ENCODE peak calls at places on chromosome 11, in five cellular contexts. C, Y, N, F and A are unnamed samples.

GRCh38 chr11:94933225-94934130 is 39.9 kb downstream of the CWC15 start:
- DNase-seq in N (no peak), C (no peak), F (no peak), Y (no peak), A (no peak)

GRCh38 chr11:65384301-65384889 is 1.9 kb upstream of the SLC25A45 start:
- DNase-seq in C (no peak), Y (no peak), F (no peak), N (no peak), A (no peak)

GRCh38 chr11:43921561-43922294 is 20.7 kb upstream of the C11orf96 start:
- DNase-seq in F (no peak), C (no peak), Y (no peak), N (no peak), A (no peak)

GRCh38 chr11:68687986-68688385 is 3.6 kb downstream of the GAL start:
- DNase-seq in Y (no peak), C (no peak), N (no peak), F (peak), A (no peak)

GRCh38 chr11:130675456-130675855 is 227.0 kb downstream of the ADAMTS15 start:
- DNase-seq in N (no peak), Y (no peak), C (no peak), F (peak), A (no peak)

GRCh38 chr11:69509381-69509780 is 27.9 kb downstream of the LINC01488 start:
- DNase-seq in N (no peak), Y (no peak), F (no peak), C (no peak), A (no peak)

GRCh38 chr11:7609015-7609414 is 64.3 kb downstream of the CYB5R2 start:
- DNase-seq in C (no peak), Y (no peak), F (no peak), N (no peak), A (no peak)

GRCh38 chr11:65435981-65436411 is 13.4 kb downstream of the NEAT1 start:
- DNase-seq in Y (no peak), C (no peak), F (peak), N (no peak), A (peak)

GRCh38 chr11:86713552-86713951 is 41.1 kb upstream of the ME3 start:
- DNase-seq in C (no peak), N (no peak), F (no peak), Y (no peak), A (no peak)

GRCh38 chr11:47213985-47214564 is 699 bp upstream of the DDB2 start:
- DNase-seq in C (no peak), Y (peak), N (peak), F (peak), A (peak)

GRCh38 chr11:62104816-62105610 is 18.8 kb upstream of the INCENP start:
- DNase-seq in C (peak), F (no peak), Y (no peak), N (peak), A (no peak)
- TF ChIP-seq EP300 in C (peak), F (peak), Y (no peak), N (peak), A (peak)

GRCh38 chr11:28105869-28106268 is 2.1 kb downstream of the KIF18A start:
- DNase-seq in Y (no peak), C (no peak), N (no peak), F (no peak), A (no peak)

GRCh38 chr11:28104984-28105383 is 3.0 kb downstream of the KIF18A start:
- DNase-seq in F (no peak), Y (no peak), N (no peak), C (no peak), A (no peak)

GRCh38 chr11:28107331-28107725 is 628 bp downstream of the KIF18A start:
- DNase-seq in F (no peak), Y (no peak), C (peak), N (no peak), A (no peak)

GRCh38 chr11:28107726-28108618 is at the start of the genes KIF18A and METTL15:
- DNase-seq in Y (peak), F (peak), N (peak), C (peak), A (peak)

GRCh38 chr11:28106351-28107043 is 1.5 kb downstream of the KIF18A start:
- DNase-seq in C (no peak), N (no peak), F (no peak), Y (no peak), A (no peak)
- TF ChIP-seq POLR2A in C (no peak), N (no peak), F (no peak), Y (no peak), A (no peak)

GRCh38 chr11:126679033-126679432 is 321.5 kb downstream of the KIRREL3 start:
- DNase-seq in Y (no peak), F (no peak), N (no peak), C (no peak), A (no peak)

GRCh38 chr11:126682590-126682989 is 318.0 kb downstream of the KIRREL3 start:
- DNase-seq in N (no peak), C (no peak), Y (no peak), F (no peak), A (no peak)

GRCh38 chr11:126676536-126676935 is 321.1 kb downstream of the ST3GAL4 start:
- DNase-seq in C (no peak), Y (no peak), N (no peak), F (no peak), A (no peak)

GRCh38 chr11:126683766-126684728 is 316.5 kb downstream of the KIRREL3 start:
- DNase-seq in C (no peak), F (no peak), Y (no peak), N (no peak), A (no peak)

DNA sequence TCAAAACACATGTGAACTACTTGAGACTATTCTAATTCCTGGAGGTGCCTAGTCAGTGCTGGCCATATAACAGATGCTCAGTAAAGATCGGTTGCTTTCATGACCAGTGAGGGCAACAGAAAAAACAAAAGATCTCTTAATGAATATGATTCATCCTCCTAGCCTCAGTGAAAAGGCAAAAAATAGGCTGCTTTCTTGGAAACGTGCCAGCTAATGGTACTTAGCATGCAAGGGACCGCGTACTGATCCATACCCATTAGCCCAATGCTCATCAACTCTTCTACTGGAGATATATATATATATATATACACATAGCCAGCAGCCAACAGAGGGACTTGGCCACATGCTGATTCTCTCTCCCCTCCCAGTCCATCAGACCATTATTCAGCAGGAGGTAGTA is 320.5 kb downstream of the KIRREL3 start:
- DNase-seq in C (no peak), N (no peak), Y (no peak), F (no peak), A (no peak)
- TF ChIP-seq EP300 in C (no peak), N (no peak), Y (no peak), F (no peak), A (no peak)

GRCh38 chr11:60492488-60493009 is at the start of gene MS4A12:
- DNase-seq in N (no peak), Y (no peak), C (no peak), F (no peak), A (no peak)
- TF ChIP-seq POLR2A in N (no peak), Y (no peak), C (no peak), F (no peak), A (no peak)